ENCODE peak calls at places on chromosome 3, in six cellular contexts. P is GM12878, I is A549, B is K562, X is HepG2, C is endothelial cell of umbilical vein. L is an unnamed sample.
A peak's percentile ranks its signal among the peaks of the same experiment; 100 is the strongest.

GRCh38 chr3:49013738-49014660 is 4.4 kb downstream of the DALRD3 start:
- DNase-seq in P (no peak), I (peak; percentile 43), B (peak; percentile 47), X (peak; percentile 59), C (peak; percentile 28), L (peak; percentile 66)

GRCh38 chr3:197960694-197961581 is 921 bp downstream of the LMLN start:
- DNase-seq in P (no peak), I (no peak), B (peak; percentile 57), X (no peak), C (no peak), L (no peak)

GRCh38 chr3:45366305-45366704 is 22.1 kb upstream of the LARS2 start:
- DNase-seq in P (no peak), I (no peak), B (no peak), X (no peak), C (no peak), L (no peak)

GRCh38 chr3:184716652-184717607 is 5.1 kb upstream of the MAGEF1 start:
- DNase-seq in P (no peak), I (no peak), B (no peak), X (peak; percentile 12), C (no peak), L (peak; percentile 74)

GRCh38 chr3:17550624-17551023 is 191.8 kb downstream of the TBC1D5 start:
- DNase-seq in P (no peak), I (no peak), B (no peak), X (no peak), C (no peak), L (no peak)

GRCh38 chr3:98823791-98824190 is 60.7 kb downstream of the ST3GAL6 start:
- DNase-seq in P (no peak), I (no peak), B (no peak), X (no peak), C (no peak), L (no peak)

GRCh38 chr3:128889139-128889894 is 9.9 kb downstream of the ACAD9 start:
- DNase-seq in P (no peak), I (no peak), B (no peak), X (no peak), C (no peak), L (no peak)

GRCh38 chr3:147958754-147959153 is 549.6 kb downstream of the ZIC1 start:
- DNase-seq in P (no peak), I (no peak), B (no peak), X (no peak), C (no peak), L (no peak)

GRCh38 chr3:182309120-182309519 is 484.2 kb upstream of the ATP11B start:
- DNase-seq in P (no peak), I (no peak), B (peak; percentile 23), X (peak; percentile 2), C (no peak), L (no peak)

GRCh38 chr3:120559228-120560061 is 36.7 kb upstream of the NDUFB4 start:
- DNase-seq in P (no peak), I (no peak), B (peak; percentile 22), X (peak; percentile 15), C (peak; percentile 73), L (peak; percentile 85)

GRCh38 chr3:49636883-49637609 is 37.1 kb upstream of the APEH start:
- DNase-seq in P (no peak), I (no peak), B (no peak), X (no peak), C (no peak), L (no peak)

GRCh38 chr3:50133283-50133615 is 21.9 kb upstream of the SEMA3F start:
- DNase-seq in P (no peak), I (no peak), B (no peak), X (no peak), C (no peak), L (no peak)

GRCh38 chr3:108719178-108719577 is 38.0 kb downstream of the RETNLB start:
- DNase-seq in P (no peak), I (no peak), B (no peak), X (no peak), C (peak; percentile 10), L (no peak)

GRCh38 chr3:81186412-81186811 is 575.0 kb downstream of the GBE1 start:
- DNase-seq in P (no peak), I (no peak), B (no peak), X (no peak), C (no peak), L (no peak)

DNA sequence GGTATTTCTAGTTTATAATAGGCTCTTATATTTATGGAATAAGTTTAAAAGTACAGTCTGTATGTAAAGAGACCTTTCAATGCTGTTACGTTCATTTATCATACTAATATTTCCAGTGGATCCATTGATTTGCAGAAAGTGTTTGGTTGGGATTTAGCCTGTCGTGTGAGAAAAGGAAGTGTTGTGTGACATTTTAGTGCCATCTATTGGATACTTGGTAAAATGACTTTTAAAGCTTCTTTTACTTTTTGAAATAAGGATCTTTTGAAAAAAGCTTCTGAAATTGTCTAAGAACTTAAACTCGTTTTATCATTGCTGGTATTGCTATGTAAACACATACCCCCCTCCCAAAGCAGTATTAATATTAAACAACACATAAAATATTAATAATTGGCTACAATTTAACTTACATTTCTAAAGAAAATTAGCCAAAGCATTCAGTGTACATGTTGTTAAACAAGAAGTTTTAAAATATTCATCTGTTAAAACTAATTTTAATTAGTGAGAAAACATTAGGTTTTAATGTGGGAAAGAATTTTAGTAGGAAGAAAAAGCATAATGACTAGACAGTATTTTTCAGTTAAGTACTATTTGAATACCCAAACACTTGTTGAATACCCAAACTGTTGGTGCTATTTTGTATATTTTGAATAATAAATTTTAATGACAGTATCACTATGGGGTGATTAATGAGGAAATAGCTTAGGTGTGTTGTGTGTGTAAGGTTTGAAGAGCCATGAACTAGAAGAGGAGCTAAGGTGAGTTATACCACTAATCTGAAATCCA is 4.9 kb upstream of the EBLN2 start:
- DNase-seq in P (no peak), I (peak; percentile 12), B (no peak), X (peak; percentile 50), C (peak; percentile 46), L (peak; percentile 41)
- TF ChIP-seq CTCF in P (peak; percentile 34), I (peak; percentile 70), B (peak; percentile 57), X (peak; percentile 63), C (no peak), L (peak; percentile 18)

GRCh38 chr3:144652573-144652972 is 681.0 kb downstream of the DIPK2A start:
- DNase-seq in P (no peak), I (no peak), B (no peak), X (no peak), C (no peak), L (no peak)
- TF ChIP-seq MYC in P (no peak), I (no peak), B (no peak), X (no peak), C (no peak), L (no peak)

GRCh38 chr3:31244929-31245817 is 287.6 kb upstream of the STT3B start:
- DNase-seq in P (no peak), I (no peak), B (no peak), X (peak; percentile 35), C (no peak), L (no peak)
- TF ChIP-seq CTCF in P (peak; percentile 19), I (no peak), B (no peak), X (peak; percentile 29), C (no peak), L (no peak)

DNA sequence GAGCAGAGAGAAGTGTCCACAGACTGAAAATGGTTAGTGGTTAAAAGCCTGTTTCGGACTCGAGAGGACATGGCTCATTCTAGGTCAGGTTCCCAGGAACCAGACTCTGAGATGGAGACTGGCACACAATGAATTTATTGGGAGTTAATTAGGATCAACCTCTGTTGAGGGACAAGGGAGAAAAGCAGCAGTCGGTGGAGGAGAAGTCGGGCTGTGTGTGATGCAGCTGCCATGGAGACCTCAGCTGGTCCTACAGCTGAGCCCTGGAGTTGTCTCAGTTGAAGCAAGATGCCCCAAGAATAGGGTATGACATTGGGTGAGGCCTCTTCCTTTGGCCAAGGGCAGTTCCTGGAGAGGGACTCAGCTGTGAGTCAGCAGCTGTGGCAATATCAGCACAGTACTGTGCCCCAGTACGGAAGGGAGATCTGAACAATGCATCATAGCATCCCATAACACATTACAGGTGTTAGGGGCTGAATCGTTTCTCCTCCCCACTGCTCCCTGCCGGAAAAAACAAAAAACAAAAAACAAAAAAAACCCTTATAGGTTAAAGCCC is 105.4 kb downstream of the ABHD5 start:
- DNase-seq in P (no peak), I (no peak), B (no peak), X (no peak), C (no peak), L (no peak)
- TF ChIP-seq MYC in P (no peak), I (no peak), B (no peak), X (no peak), C (no peak), L (no peak)

L was measured in NB4.